ENCODE peak calls at places on chromosome 1, in five cellular contexts. S is stomach; L is retinal pigment epithelial cell; D is CD4-positive, alpha-beta T cell; X is foreskin fibroblast. B is an unnamed sample.

GRCh38 chr1:163227126-163227525 is 24.4 kb upstream of the RGS5 start:
- DNase-seq in X (no peak), L (no peak), D (no peak), S (no peak), B (no peak)

GRCh38 chr1:166908942-166909341 is 32.9 kb upstream of the TADA1 start:
- DNase-seq in L (no peak), S (no peak), X (no peak), D (no peak), B (no peak)

GRCh38 chr1:41657679-41658078 is 173.2 kb upstream of the EDN2 start:
- DNase-seq in X (no peak), D (no peak), L (no peak), S (no peak), B (no peak)

GRCh38 chr1:3034162-3034561 is 12.9 kb downstream of the ACTRT2 start:
- DNase-seq in S (no peak), X (no peak), D (no peak), L (no peak), B (no peak)

GRCh38 chr1:234570336-234570735 is 39.6 kb downstream of the IRF2BP2 start:
- DNase-seq in X (no peak), S (no peak), L (no peak), D (no peak), B (no peak)

GRCh38 chr1:224544276-224544675 is 71.8 kb upstream of the CNIH3 start:
- DNase-seq in L (no peak), S (no peak), X (peak), D (no peak), B (no peak)

GRCh38 chr1:24903011-24903461 is 27.0 kb downstream of the RUNX3 start:
- DNase-seq in D (no peak), X (no peak), S (peak), L (no peak), B (no peak)

GRCh38 chr1:245856944-245857531 is 650.0 kb downstream of the SMYD3 start:
- DNase-seq in D (no peak), L (peak), X (peak), S (no peak), B (no peak)

GRCh38 chr1:195717651-195718050 is 890.6 kb downstream of the KCNT2 start:
- DNase-seq in S (no peak), D (no peak), L (no peak), X (peak), B (no peak)

GRCh38 chr1:233606813-233607212 is 7.1 kb upstream of the KCNK1 start:
- DNase-seq in S (no peak), X (no peak), L (no peak), D (no peak), B (no peak)

GRCh38 chr1:30008998-30009657 is 714.3 kb downstream of the MATN1 start:
- DNase-seq in D (no peak), S (no peak), L (no peak), X (no peak), B (no peak)

GRCh38 chr1:169529068-169529642 is 43.4 kb upstream of the SLC19A2 start:
- DNase-seq in X (no peak), S (peak), D (no peak), L (peak), B (no peak)

GRCh38 chr1:176897350-176898236 is 266.9 kb downstream of the ASTN1 start:
- DNase-seq in L (no peak), S (peak), D (no peak), X (peak), B (peak)

GRCh38 chr1:162855461-162856150 is 5.4 kb downstream of the CCDC190 start:
- DNase-seq in L (no peak), X (peak), S (no peak), D (no peak), B (no peak)

GRCh38 chr1:29478046-29478791 is 241.9 kb downstream of the PTPRU start:
- DNase-seq in S (peak), L (no peak), D (no peak), X (no peak), B (no peak)

GRCh38 chr1:2445823-2446215 is 30.3 kb upstream of the PLCH2 start:
- DNase-seq in D (no peak), L (no peak), S (no peak), X (no peak), B (no peak)

GRCh38 chr1:42240964-42241755 is 76.6 kb upstream of the GUCA2A start:
- DNase-seq in L (no peak), S (no peak), X (no peak), D (no peak), B (no peak)

GRCh38 chr1:27689423-27690173 is 17.6 kb upstream of the IFI6 start:
- DNase-seq in L (no peak), D (no peak), S (no peak), X (peak), B (no peak)

GRCh38 chr1:220803401-220804201 is 16.9 kb downstream of the MTARC1 start:
- DNase-seq in L (no peak), D (no peak), X (no peak), S (no peak), B (no peak)

GRCh38 chr1:21294266-21295058 is 4.2 kb upstream of the ECE1 start:
- DNase-seq in S (peak), D (peak), L (no peak), X (no peak), B (no peak)

GRCh38 chr1:240312872-240313271 is 221.2 kb downstream of the FMN2 start:
- DNase-seq in L (peak), S (no peak), D (no peak), X (peak), B (no peak)

GRCh38 chr1:175188936-175189335 is 3.6 kb downstream of the KIAA0040 start:
- DNase-seq in S (no peak), L (no peak), D (peak), X (no peak), B (no peak)

GRCh38 chr1:108034396-108034795 is 69.4 kb upstream of the VAV3 start:
- DNase-seq in S (no peak), X (no peak), L (no peak), D (no peak), B (no peak)

GRCh38 chr1:96358057-96358456 is 363.5 kb upstream of the PTBP2 start:
- DNase-seq in X (no peak), D (no peak), S (no peak), L (no peak), B (no peak)

GRCh38 chr1:151998611-151999362 is 5.1 kb upstream of the S100A10 start:
- DNase-seq in L (no peak), S (no peak), X (no peak), D (no peak), B (no peak)

GRCh38 chr1:201324821-201325677 is 41.7 kb downstream of the PKP1 start:
- DNase-seq in L (no peak), D (no peak), S (no peak), X (no peak), B (no peak)

GRCh38 chr1:76835203-76835602 is 32.1 kb upstream of the ST6GALNAC5 start:
- DNase-seq in L (no peak), D (no peak), S (no peak), X (no peak), B (no peak)

GRCh38 chr1:154434346-154435075 is 29.4 kb downstream of the IL6R start:
- DNase-seq in D (no peak), X (peak), L (no peak), S (peak), B (no peak)

GRCh38 chr1:53574621-53575020 is 115.4 kb downstream of the DMRTB1 start:
- DNase-seq in X (no peak), L (no peak), S (no peak), D (no peak), B (no peak)

GRCh38 chr1:67570473-67571143 is 114.4 kb upstream of the GADD45A start:
- DNase-seq in S (no peak), L (peak), D (no peak), X (peak), B (no peak)

GRCh38 chr1:8373547-8374270 is 55.8 kb downstream of the SLC45A1 start:
- DNase-seq in S (peak), L (peak), X (peak), D (no peak), B (peak)

GRCh38 chr1:204758601-204759000 is 73.1 kb upstream of the LRRN2 start:
- DNase-seq in S (no peak), L (no peak), D (no peak), X (no peak), B (no peak)

GRCh38 chr1:81702903-81703302 is 97.8 kb upstream of the ADGRL2 start:
- DNase-seq in L (peak), S (no peak), D (no peak), X (peak), B (no peak)

GRCh38 chr1:180646547-180646946 is 14.7 kb downstream of the XPR1 start:
- DNase-seq in S (no peak), D (no peak), X (no peak), L (no peak), B (no peak)

GRCh38 chr1:32525053-32525452 is 14.2 kb upstream of the ZBTB8A start:
- DNase-seq in S (no peak), D (no peak), L (no peak), X (no peak), B (no peak)

GRCh38 chr1:64675718-64676345 is 69.0 kb upstream of the RAVER2 start:
- DNase-seq in X (peak), D (no peak), S (no peak), L (no peak), B (no peak)

GRCh38 chr1:114755006-114755936 is 2.5 kb downstream of the CSDE1 start:
- DNase-seq in X (no peak), D (no peak), S (no peak), L (no peak), B (no peak)

GRCh38 chr1:24999906-25000305 is 69.8 kb upstream of the RUNX3 start:
- DNase-seq in X (no peak), L (no peak), D (no peak), S (no peak), B (no peak)

GRCh38 chr1:110548381-110548780 is 29.4 kb upstream of the KCNA10 start:
- DNase-seq in X (no peak), D (no peak), S (peak), L (no peak), B (no peak)
- TF ChIP-seq CTCF in X (peak), D (peak), S (no peak), L (peak), B (peak)

DNA sequence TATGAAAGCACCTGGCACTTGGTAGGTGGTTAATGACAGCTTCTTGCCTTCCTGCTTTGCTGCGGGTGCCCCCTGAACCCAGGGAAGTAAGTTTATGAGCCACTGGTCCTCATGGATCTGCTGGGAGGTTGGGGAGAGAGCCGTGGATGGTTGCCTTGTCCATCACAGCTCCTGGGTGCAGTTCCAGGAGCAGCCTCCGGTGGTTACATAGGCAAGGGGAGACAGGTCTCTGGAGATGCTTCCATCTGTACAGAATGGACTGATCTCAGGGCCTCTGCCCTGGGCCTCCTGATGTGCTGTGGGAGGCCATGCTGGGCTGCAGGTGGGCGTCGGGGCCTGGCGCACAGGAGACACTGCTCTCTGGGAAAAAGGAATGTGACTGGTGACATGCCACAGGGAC is 31.6 kb upstream of the ARHGEF10L start:
- DNase-seq in S (no peak), X (no peak), D (no peak), L (no peak), B (no peak)
- TF ChIP-seq CTCF in S (no peak), X (peak), D (no peak), L (peak), B (no peak)

GRCh38 chr1:226687476-226687875 is 51.6 kb downstream of the ITPKB start:
- DNase-seq in D (peak), L (no peak), S (no peak), X (no peak), B (no peak)
- TF ChIP-seq CTCF in D (peak), L (no peak), S (no peak), X (no peak), B (no peak)

DNA sequence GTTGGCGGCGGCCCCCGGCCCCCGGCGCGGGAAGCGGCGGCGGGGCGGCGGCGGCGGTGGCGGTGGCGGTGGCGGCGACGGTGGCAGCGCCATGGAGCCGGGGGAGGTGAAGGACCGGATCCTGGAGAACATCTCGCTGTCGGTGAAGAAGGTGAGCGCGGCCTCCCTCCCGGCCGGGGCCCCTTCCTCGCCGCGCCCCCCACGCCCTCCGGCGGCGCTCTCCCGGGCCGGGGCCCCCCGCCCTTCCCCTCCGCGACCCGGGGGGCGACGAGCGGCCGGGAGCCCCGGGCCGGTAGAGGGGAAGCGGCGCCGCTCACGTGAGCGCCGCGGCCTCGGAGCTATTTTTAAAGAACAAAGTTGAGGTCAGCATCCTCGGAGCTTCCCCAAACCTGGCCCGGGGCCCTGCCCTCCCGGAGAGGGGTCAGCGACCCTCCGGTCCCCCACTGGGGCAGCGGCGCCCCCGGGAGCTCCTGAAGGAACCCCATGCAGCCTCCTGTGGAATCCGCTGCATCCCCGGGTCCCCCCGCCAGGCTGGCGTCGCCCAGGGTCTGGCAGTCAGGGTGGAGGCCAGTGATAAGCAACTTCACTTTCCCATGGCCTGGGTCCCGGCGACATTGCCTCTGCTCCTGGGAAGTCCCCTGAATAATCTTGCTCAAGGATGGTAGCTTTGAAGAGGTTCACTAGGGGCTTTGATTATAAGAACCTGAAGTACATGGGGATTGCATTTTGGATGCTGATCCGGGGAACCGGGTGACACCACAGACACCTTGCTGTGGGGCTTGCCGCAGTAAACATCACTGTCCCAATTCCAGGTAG is 556 bp downstream of the PLEKHM2 start:
- DNase-seq in X (no peak), L (no peak), S (peak), D (peak), B (no peak)
- TF ChIP-seq CTCF in X (no peak), L (no peak), S (no peak), D (no peak), B (no peak)

GRCh38 chr1:168054117-168054516 is 82.6 kb downstream of the GPR161 start:
- DNase-seq in L (peak), S (no peak), X (no peak), D (no peak), B (no peak)
- TF ChIP-seq CTCF in L (no peak), S (no peak), X (no peak), D (no peak), B (no peak)

DNA sequence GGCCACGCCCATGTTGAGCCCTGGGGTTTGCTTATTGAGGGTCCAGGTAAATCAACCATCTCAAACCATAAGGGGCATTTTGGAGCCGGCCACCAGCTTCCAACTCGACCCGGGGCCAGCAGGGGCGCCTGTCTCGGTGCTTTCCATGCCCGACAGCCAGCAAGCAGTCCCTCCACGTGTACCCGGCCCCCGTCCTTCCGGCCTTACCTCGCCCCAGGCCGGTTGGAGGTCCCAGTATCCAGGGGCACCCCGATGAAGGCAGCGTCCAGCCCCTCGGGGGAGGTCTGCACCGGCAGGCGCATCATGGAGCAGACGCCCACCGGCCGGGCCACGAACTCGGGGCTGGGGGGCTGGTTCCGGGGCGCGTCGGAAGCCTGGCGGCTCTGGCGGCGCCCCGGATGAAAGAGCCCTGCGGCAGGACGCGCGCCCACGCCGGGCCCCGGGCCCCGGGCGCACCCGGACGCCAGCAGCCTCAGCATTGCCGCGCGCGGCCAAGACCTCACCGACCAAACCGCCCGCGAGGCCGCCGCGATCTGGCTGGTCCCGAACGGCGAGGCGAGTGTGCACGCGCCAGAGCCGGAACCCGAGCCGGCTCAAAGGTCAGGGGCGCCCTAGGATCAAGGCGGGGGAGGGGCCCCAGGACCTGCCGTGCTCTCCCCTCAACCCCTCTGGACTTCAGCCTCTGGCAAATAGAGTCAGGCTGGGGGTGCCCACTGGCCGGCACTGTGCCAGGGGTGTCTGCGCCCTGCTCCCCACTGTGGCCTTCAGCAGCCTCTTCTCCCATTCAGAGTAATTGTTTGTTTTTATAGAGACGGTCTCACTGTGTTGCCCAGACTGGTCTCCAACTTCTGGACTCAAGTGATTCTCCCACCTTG is at the start of gene AGMAT:
- DNase-seq in D (peak), X (no peak), L (no peak), S (peak), B (no peak)
- TF ChIP-seq CTCF in D (peak), X (peak), L (peak), S (no peak), B (no peak)

GRCh38 chr1:156319664-156320063 is 18.4 kb downstream of the CCT3 start:
- DNase-seq in L (no peak), D (no peak), S (no peak), X (peak), B (peak)
- TF ChIP-seq CTCF in L (peak), D (peak), S (no peak), X (peak), B (peak)